ENCODE peak calls at places on chromosomes 7 and 10, in seven cellular contexts. E is fibroblast of the conjunctiva; J is neuronal stem cell; I is stimulated activated CD8-positive, alpha-beta memory T cell treated with anti-CD3 and anti-CD28 coated beads, Interleukin-4, amount 100 ng/mL, for 48 hours; U is psoas muscle; Y is neural crest cell; S is AG04449. O is an unnamed sample.
A peak's percentile ranks its signal among the peaks of the same experiment; 100 is the strongest.

GRCh38 chr7:18828333-18829100 is 288.9 kb downstream of the TWIST1 start:
- DNase-seq in E (no peak), J (no peak), I (no peak), U (no peak), Y (no peak), S (no peak), O (no peak)

GRCh38 chr10:101358706-101359300 is 4.8 kb downstream of the BTRC start:
- DNase-seq in E (no peak), J (no peak), I (no peak), U (no peak), Y (no peak), S (no peak), O (no peak)

GRCh38 chr7:91941450-91941849 is 788 bp downstream of the AKAP9 start:
- DNase-seq in E (no peak), J (peak; percentile 21), I (peak; percentile 54), U (peak; percentile 37), Y (no peak), S (no peak), O (no peak)

GRCh38 chr7:22346383-22347107 is 10.4 kb downstream of the RAPGEF5 start:
- DNase-seq in E (no peak), J (no peak), I (no peak), U (no peak), Y (no peak), S (no peak), O (no peak)

GRCh38 chr10:116170815-116171250 is 102.2 kb downstream of the GFRA1 start:
- DNase-seq in E (peak; percentile 41), J (peak; percentile 14), I (no peak), U (no peak), Y (no peak), S (peak; percentile 21), O (no peak)

GRCh38 chr10:44864042-44864436 is 47.1 kb upstream of the TMEM72 start:
- DNase-seq in E (no peak), J (peak; percentile 31), I (peak; percentile 34), U (no peak), Y (no peak), S (no peak), O (no peak)

GRCh38 chr7:101664390-101664789 is 35.3 kb upstream of the MYL10 start:
- DNase-seq in E (no peak), J (no peak), I (no peak), U (no peak), Y (no peak), S (no peak), O (no peak)

GRCh38 chr7:12549106-12549505 is 21.4 kb upstream of the SCIN start:
- DNase-seq in E (no peak), J (no peak), I (no peak), U (no peak), Y (no peak), S (peak; percentile 14), O (no peak)

GRCh38 chr7:5773661-5774086 is 7.8 kb downstream of the RNF216 start:
- DNase-seq in E (peak; percentile 67), J (no peak), I (peak; percentile 65), U (no peak), Y (no peak), S (peak; percentile 80), O (no peak)

GRCh38 chr10:132563485-132564248 is 26.1 kb downstream of the INPP5A start:
- DNase-seq in E (no peak), J (no peak), I (no peak), U (no peak), Y (no peak), S (no peak), O (no peak)

GRCh38 chr7:4166340-4166739 is 515.8 kb upstream of the FOXK1 start:
- DNase-seq in E (no peak), J (no peak), I (no peak), U (no peak), Y (no peak), S (no peak), O (no peak)

GRCh38 chr7:26250239-26250638 is 41.4 kb upstream of the SNX10 start:
- DNase-seq in E (no peak), J (no peak), I (no peak), U (no peak), Y (no peak), S (no peak), O (no peak)

GRCh38 chr7:5352440-5353010 is 69.8 kb downstream of the SLC29A4 start:
- DNase-seq in E (no peak), J (no peak), I (no peak), U (no peak), Y (no peak), S (no peak), O (no peak)

GRCh38 chr10:124351481-124352220 is 67.1 kb downstream of the OAT start:
- DNase-seq in E (no peak), J (no peak), I (no peak), U (no peak), Y (no peak), S (no peak), O (no peak)

GRCh38 chr7:90797596-90797995 is 201.5 kb downstream of the CDK14 start:
- DNase-seq in E (no peak), J (no peak), I (no peak), U (no peak), Y (no peak), S (no peak), O (no peak)

GRCh38 chr7:849145-849544 is 16.9 kb downstream of the SUN1 start:
- DNase-seq in E (no peak), J (no peak), I (no peak), U (no peak), Y (no peak), S (no peak), O (no peak)

GRCh38 chr10:96310359-96310669 is 6.1 kb downstream of the DNTT start:
- DNase-seq in E (no peak), J (no peak), I (no peak), U (no peak), Y (no peak), S (no peak), O (no peak)

GRCh38 chr7:50728184-50728583 is 54.5 kb downstream of the GRB10 start:
- DNase-seq in E (no peak), J (no peak), I (no peak), U (no peak), Y (no peak), S (no peak), O (no peak)

GRCh38 chr10:130018253-130018652 is 54.2 kb upstream of the EBF3 start:
- DNase-seq in E (no peak), J (no peak), I (peak; percentile 26), U (no peak), Y (no peak), S (no peak), O (no peak)

GRCh38 chr7:150355666-150356059 is 13.0 kb upstream of the REPIN1 start:
- DNase-seq in E (no peak), J (no peak), I (no peak), U (no peak), Y (no peak), S (no peak), O (no peak)

GRCh38 chr7:115707684-115708341 is 322.8 kb downstream of the TFEC start:
- DNase-seq in E (no peak), J (no peak), I (no peak), U (no peak), Y (no peak), S (no peak), O (no peak)

GRCh38 chr10:73908853-73909611 is 1.9 kb upstream of the PLAU start:
- DNase-seq in E (peak; percentile 61), J (no peak), I (peak; percentile 71), U (no peak), Y (no peak), S (peak; percentile 85), O (no peak)

GRCh38 chr10:110420401-110421193 is 77.1 kb upstream of the DUSP5 start:
- DNase-seq in E (no peak), J (no peak), I (no peak), U (no peak), Y (no peak), S (no peak), O (no peak)

GRCh38 chr7:43572516-43573049 is 10.3 kb upstream of the STK17A start:
- DNase-seq in E (peak; percentile 96), J (no peak), I (peak; percentile 54), U (no peak), Y (no peak), S (peak; percentile 100), O (no peak)

GRCh38 chr10:100970914-100971811 is 1.9 kb downstream of the SEMA4G start:
- DNase-seq in E (no peak), J (no peak), I (no peak), U (no peak), Y (no peak), S (no peak), O (no peak)

GRCh38 chr7:2639151-2639993 is 7.6 kb downstream of the TTYH3 start:
- DNase-seq in E (no peak), J (no peak), I (no peak), U (no peak), Y (no peak), S (no peak), O (no peak)

GRCh38 chr7:122072272-122072671 is 71.8 kb downstream of the AASS start:
- DNase-seq in E (no peak), J (no peak), I (no peak), U (no peak), Y (no peak), S (no peak), O (no peak)

GRCh38 chr7:36181668-36182067 is 28.6 kb downstream of the EEPD1 start:
- DNase-seq in E (no peak), J (no peak), I (no peak), U (no peak), Y (no peak), S (no peak), O (no peak)

GRCh38 chr7:17500718-17501117 is 202.3 kb downstream of the AHR start:
- DNase-seq in E (no peak), J (no peak), I (no peak), U (no peak), Y (no peak), S (no peak), O (no peak)

O was measured in D721Med.